ENCODE peak calls at places on chromosomes 4 and X, in nine cellular contexts. R is foreskin fibroblast, L is uterus, M is cardiac muscle cell, H is astrocyte, N is SK-N-SH, G is endodermal cell, T is choroid plexus epithelial cell, Z is heart left ventricle. P is an unnamed sample.
A peak's percentile ranks its signal among the peaks of the same experiment; 100 is the strongest.

GRCh38 chrX:110317079-110317819 is 636 bp downstream of the AMMECR1 start:
- DNase-seq in R (peak; percentile 23), L (peak; percentile 15), M (peak; percentile 51), H (no peak), N (peak; percentile 55), G (peak; percentile 69), T (no peak), Z (peak; percentile 29), P (no peak)

GRCh38 chrX:68498044-68498507 is 775 bp upstream of the YIPF6 start:
- DNase-seq in R (no peak), L (no peak), M (no peak), H (no peak), N (peak; percentile 39), G (no peak), T (peak; percentile 41), Z (no peak), P (no peak)

GRCh38 chr4:47490550-47490949 is 5.5 kb downstream of the ATP10D start:
- DNase-seq in R (peak; percentile 22), L (no peak), M (peak; percentile 14), H (peak; percentile 31), N (peak; percentile 16), G (peak; percentile 72), T (peak; percentile 62), Z (peak; percentile 31), P (peak; percentile 33)

GRCh38 chr4:109418588-109418987 is 15.0 kb upstream of the SEC24B start:
- DNase-seq in R (no peak), L (no peak), M (no peak), H (no peak), N (no peak), G (no peak), T (no peak), Z (no peak), P (no peak)

GRCh38 chrX:153573999-153574398 is 24.9 kb downstream of the CCNQ start:
- DNase-seq in R (no peak), L (no peak), M (no peak), H (no peak), N (no peak), G (peak; percentile 61), T (no peak), Z (no peak), P (no peak)

GRCh38 chr4:13694256-13694655 is 66.7 kb upstream of the BOD1L1 start:
- DNase-seq in R (no peak), L (no peak), M (no peak), H (no peak), N (no peak), G (no peak), T (no peak), Z (no peak), P (no peak)

GRCh38 chr4:184548651-184549341 is 74.4 kb upstream of the IRF2 start:
- DNase-seq in R (no peak), L (no peak), M (no peak), H (no peak), N (no peak), G (peak; percentile 69), T (no peak), Z (peak; percentile 40), P (no peak)

GRCh38 chr4:148376151-148376550 is 66.1 kb downstream of the NR3C2 start:
- DNase-seq in R (peak; percentile 23), L (peak; percentile 22), M (no peak), H (peak; percentile 64), N (peak; percentile 3), G (no peak), T (peak; percentile 65), Z (peak; percentile 32), P (peak; percentile 2)

GRCh38 chrX:103002576-103002975 is 61.4 kb downstream of the BEX1 start:
- DNase-seq in R (no peak), L (no peak), M (no peak), H (peak; percentile 40), N (no peak), G (no peak), T (peak; percentile 1), Z (no peak), P (no peak)

GRCh38 chrX:19659929-19660328 is 144.6 kb upstream of the MAP3K15 start:
- DNase-seq in R (no peak), L (no peak), M (no peak), H (no peak), N (no peak), G (no peak), T (peak; percentile 33), Z (no peak), P (no peak)
- TF ChIP-seq CTCF in R (no peak), L (no peak), M (no peak), H (no peak), N (peak; percentile 49), G (peak; percentile 49), T (no peak), Z (no peak), P (no peak)

GRCh38 chr4:103720661-103721060 is 876 bp upstream of the TACR3 start:
- DNase-seq in R (no peak), L (no peak), M (no peak), H (no peak), N (no peak), G (no peak), T (no peak), Z (no peak), P (no peak)

GRCh38 chr4:103721251-103721650 is 1.5 kb upstream of the TACR3 start:
- DNase-seq in R (no peak), L (no peak), M (no peak), H (no peak), N (no peak), G (no peak), T (no peak), Z (no peak), P (no peak)

GRCh38 chr4:103719320-103720204 is at the start of gene TACR3:
- DNase-seq in R (no peak), L (no peak), M (peak; percentile 39), H (no peak), N (peak; percentile 20), G (peak; percentile 85), T (no peak), Z (peak; percentile 34), P (no peak)

GRCh38 chr4:103718993-103719319 is 829 bp downstream of the TACR3 start:
- DNase-seq in R (no peak), L (no peak), M (peak; percentile 2), H (no peak), N (no peak), G (no peak), T (no peak), Z (no peak), P (no peak)
- H3K4me3 ChIP-seq in R (no peak overlapping the region), L (no peak overlapping the region), M (peak overlapping the region; percentile 26), H (peak overlapping the region; percentile 37), N (no peak overlapping the region), G (peak overlapping the region; percentile 88), T (no peak overlapping the region), Z (no peak overlapping the region), P (no peak overlapping the region)

GRCh38 chrX:87663421-87663820 is 145.8 kb downstream of the KLHL4 start:
- DNase-seq in R (no peak), L (no peak), M (no peak), H (no peak), N (no peak), G (no peak), T (no peak), Z (no peak), P (no peak)

GRCh38 chrX:87661761-87662160 is 144.2 kb downstream of the KLHL4 start:
- DNase-seq in R (no peak), L (no peak), M (no peak), H (no peak), N (no peak), G (no peak), T (no peak), Z (no peak), P (no peak)

GRCh38 chrX:87664381-87664780 is 146.8 kb downstream of the KLHL4 start:
- DNase-seq in R (peak; percentile 0), L (no peak), M (peak; percentile 59), H (no peak), N (peak; percentile 2), G (no peak), T (peak; percentile 62), Z (no peak), P (no peak)
- TF ChIP-seq CTCF in R (no peak), L (peak; percentile 40), M (peak; percentile 35), H (peak; percentile 19), N (peak; percentile 69), G (peak; percentile 83), T (peak; percentile 42), Z (peak; percentile 31), P (no peak)

GRCh38 chrX:38519651-38520050 is 41.7 kb upstream of the TSPAN7 start:
- DNase-seq in R (no peak), L (no peak), M (no peak), H (no peak), N (no peak), G (no peak), T (no peak), Z (no peak), P (no peak)
- H3K4me3 ChIP-seq in R (no peak overlapping the region), L (no peak overlapping the region), M (no peak overlapping the region), H (no peak overlapping the region), N (no peak overlapping the region), G (no peak overlapping the region), T (no peak overlapping the region), Z (no peak overlapping the region), P (no peak overlapping the region)

GRCh38 chr4:85964298-85964697 is 395.6 kb downstream of the MAPK10 start:
- DNase-seq in R (no peak), L (no peak), M (no peak), H (no peak), N (no peak), G (no peak), T (peak; percentile 38), Z (no peak), P (no peak)
- TF ChIP-seq CTCF in R (peak; percentile 6), L (no peak), M (no peak), H (no peak), N (no peak), G (peak; percentile 11), T (peak; percentile 29), Z (no peak), P (no peak)

GRCh38 chrX:80806557-80806956 is 3.1 kb downstream of the BRWD3 start:
- DNase-seq in R (no peak), L (no peak), M (no peak), H (no peak), N (no peak), G (no peak), T (no peak), Z (no peak), P (no peak)

GRCh38 chrX:80808160-80808735 is 1.4 kb downstream of the BRWD3 start:
- DNase-seq in R (peak; percentile 83), L (peak; percentile 78), M (peak; percentile 68), H (peak; percentile 55), N (peak; percentile 12), G (peak; percentile 77), T (peak; percentile 71), Z (peak; percentile 74), P (no peak)

GRCh38 chrX:80810365-80810978 is 795 bp upstream of the BRWD3 start:
- DNase-seq in R (peak; percentile 4), L (no peak), M (no peak), H (no peak), N (no peak), G (no peak), T (peak; percentile 4), Z (no peak), P (no peak)

GRCh38 chrX:80808854-80809493 is 703 bp downstream of the BRWD3 start:
- DNase-seq in R (peak; percentile 19), L (peak; percentile 26), M (peak; percentile 10), H (no peak), N (peak; percentile 27), G (peak; percentile 68), T (peak; percentile 23), Z (peak; percentile 25), P (no peak)

GRCh38 chrX:80807606-80808159 is 2.0 kb downstream of the BRWD3 start:
- DNase-seq in R (no peak), L (no peak), M (no peak), H (no peak), N (peak; percentile 79), G (no peak), T (peak; percentile 3), Z (no peak), P (peak; percentile 17)
- H3K4me3 ChIP-seq in R (peak overlapping the region; percentile 79), L (peak overlapping the region; percentile 77), M (peak overlapping the region; percentile 78), H (peak overlapping the region; percentile 85), N (peak overlapping the region; percentile 69), G (peak overlapping the region; percentile 87), T (peak overlapping the region; percentile 69), Z (peak overlapping the region; percentile 74), P (peak overlapping the region; percentile 72)